ENCODE peak calls at places on chromosomes 13 and 19, in four cellular contexts. C is thoracic aorta, N is WTC11, X is T-cell. O is an unnamed sample.

GRCh38 chr13:89568276-89568675 is 1779.2 kb upstream of the MIR17HG start:
- DNase-seq in C (no peak), N (no peak), X (no peak), O (no peak)

GRCh38 chr13:27007166-27007565 is 164.4 kb downstream of the USP12 start:
- DNase-seq in C (no peak), N (no peak), X (no peak), O (no peak)

GRCh38 chr13:24709186-24709913 is 29.1 kb downstream of the ATP12A start:
- DNase-seq in C (no peak), N (no peak), X (peak; percentile 51), O (peak; percentile 60)

GRCh38 chr13:26327905-26328304 is 74.0 kb downstream of the CDK8 start:
- DNase-seq in C (no peak), N (no peak), X (no peak), O (no peak)

GRCh38 chr19:14476663-14477401 is 1.7 kb upstream of the PTGER1 start:
- DNase-seq in C (no peak), N (no peak), X (peak; percentile 44), O (no peak)

GRCh38 chr13:38824342-38824741 is 137.5 kb downstream of the FREM2 start:
- DNase-seq in C (no peak), N (no peak), X (no peak), O (no peak)

GRCh38 chr13:35908221-35908620 is 223.0 kb downstream of the DCLK1 start:
- DNase-seq in C (no peak), N (no peak), X (no peak), O (no peak)

GRCh38 chr13:22090114-22090513 is 419.2 kb downstream of the FGF9 start:
- DNase-seq in C (no peak), N (no peak), X (no peak), O (no peak)

GRCh38 chr19:43700368-43701015 is 15.4 kb upstream of the IRGC start:
- DNase-seq in C (no peak), N (no peak), X (no peak), O (peak; percentile 87)

GRCh38 chr13:30906411-30906990 is 430 bp downstream of the MEDAG start:
- DNase-seq in C (no peak), N (peak; percentile 44), X (no peak), O (no peak)

GRCh38 chr13:107367258-107367657 is 799.3 kb upstream of the ARGLU1 start:
- DNase-seq in C (no peak), N (no peak), X (no peak), O (no peak)

GRCh38 chr13:73059460-73060250 is 850 bp downstream of the KLF5 start:
- DNase-seq in C (no peak), N (peak; percentile 78), X (peak; percentile 44), O (peak; percentile 90)

GRCh38 chr13:40479196-40479845 is 187.1 kb downstream of the FOXO1 start:
- DNase-seq in C (no peak), N (no peak), X (no peak), O (no peak)

GRCh38 chr19:4495471-4495870 is 22.8 kb downstream of the PLIN4 start:
- DNase-seq in C (no peak), N (peak; percentile 44), X (no peak), O (no peak)

GRCh38 chr19:50801107-50801506 is 10.9 kb downstream of the ACP4 start:
- DNase-seq in C (no peak), N (no peak), X (no peak), O (no peak)

GRCh38 chr13:112735791-112736190 is 46.0 kb downstream of the ATP11A start:
- DNase-seq in C (no peak), N (peak; percentile 73), X (no peak), O (no peak)

GRCh38 chr19:6743714-6744380 is 4.4 kb downstream of the TRIP10 start:
- DNase-seq in C (no peak), N (no peak), X (no peak), O (no peak)

GRCh38 chr19:53432088-53432661 is 391 bp downstream of the ZNF761 start:
- DNase-seq in C (no peak), N (peak; percentile 39), X (no peak), O (peak; percentile 19)

GRCh38 chr19:16449330-16449961 is 22.3 kb downstream of the EPS15L1 start:
- DNase-seq in C (no peak), N (no peak), X (no peak), O (no peak)

GRCh38 chr19:2216361-2217225 is 19.5 kb downstream of the PLEKHJ1 start:
- DNase-seq in C (no peak), N (no peak), X (no peak), O (no peak)

GRCh38 chr19:1063909-1064660 is 2.9 kb upstream of the ARHGAP45 start:
- DNase-seq in C (no peak), N (peak; percentile 74), X (no peak), O (no peak)

GRCh38 chr19:38549061-38549460 is 68.7 kb downstream of the MAP4K1 start:
- DNase-seq in C (no peak), N (no peak), X (no peak), O (no peak)

GRCh38 chr13:40181203-40181845 is 485.1 kb downstream of the FOXO1 start:
- DNase-seq in C (no peak), N (no peak), X (no peak), O (no peak)

GRCh38 chr19:42303101-42303464 is 659 bp upstream of the PAFAH1B3 start:
- DNase-seq in C (no peak), N (no peak), X (no peak), O (no peak)

GRCh38 chr19:48249502-48250014 is 6.2 kb downstream of the CARD8 start:
- DNase-seq in C (no peak), N (no peak), X (peak; percentile 68), O (peak; percentile 89)